ENCODE peak calls at places on chromosomes 11 and 22, in four cellular contexts. D is H1, E is GM12878, A is SK-N-SH. S is an unnamed sample.

GRCh38 chr11:120188371-120188770 is 22.5 kb upstream of the OAF start:
- DNase-seq in E (no peak), D (no peak), A (no peak), S (no peak)

GRCh38 chr11:44424841-44425240 is 114.9 kb upstream of the ALX4 start:
- DNase-seq in D (no peak), E (no peak), A (no peak), S (no peak)

GRCh38 chr22:21015051-21016006 is at the start of gene P2RX6:
- DNase-seq in A (peak; percentile 49), D (no peak), E (no peak), S (no peak)

GRCh38 chr22:31790240-31790639 is 36.4 kb downstream of the DEPDC5 start:
- DNase-seq in E (no peak), A (no peak), D (no peak), S (no peak)

GRCh38 chr11:22786475-22786874 is 43.1 kb downstream of the SVIP start:
- DNase-seq in D (no peak), A (no peak), E (peak; percentile 68), S (no peak)

GRCh38 chr11:69425895-69426544 is 55.4 kb upstream of the LINC01488 start:
- DNase-seq in A (no peak), D (no peak), E (no peak), S (no peak)

GRCh38 chr11:61971177-61972111 is 4.0 kb upstream of the FTH1 start:
- DNase-seq in A (peak; percentile 52), E (peak; percentile 66), D (peak; percentile 86), S (peak; percentile 92)

GRCh38 chr11:26331911-26332571 is at the start of gene ANO3:
- DNase-seq in D (peak; percentile 88), E (no peak), A (peak; percentile 88), S (peak; percentile 56)

GRCh38 chr11:126733685-126734084 is 266.9 kb downstream of the KIRREL3 start:
- DNase-seq in D (no peak), A (no peak), E (no peak), S (no peak)

GRCh38 chr11:73085189-73085875 is 56.8 kb downstream of the FCHSD2 start:
- DNase-seq in D (no peak), E (no peak), A (no peak), S (peak; percentile 70)

GRCh38 chr11:35688023-35688422 is 25.4 kb downstream of the TRIM44 start:
- DNase-seq in E (no peak), D (no peak), A (no peak), S (no peak)

GRCh38 chr11:13868710-13869403 is 93.7 kb upstream of the SPON1 start:
- DNase-seq in A (no peak), D (no peak), E (no peak), S (no peak)

GRCh38 chr11:7143908-7144307 is 55.1 kb downstream of the RBMXL2 start:
- DNase-seq in A (no peak), E (no peak), D (no peak), S (no peak)

GRCh38 chr22:28822930-28823481 is 22.6 kb upstream of the XBP1 start:
- DNase-seq in D (no peak), E (no peak), A (no peak), S (no peak)

GRCh38 chr11:128506999-128507591 is 80.3 kb downstream of the ETS1 start:
- DNase-seq in D (no peak), E (no peak), A (peak; percentile 53), S (no peak)

GRCh38 chr11:128226106-128226716 is 361.1 kb downstream of the ETS1 start:
- DNase-seq in A (no peak), D (no peak), E (no peak), S (no peak)

GRCh38 chr11:22627421-22627820 is 1.8 kb upstream of the FANCF start:
- DNase-seq in D (no peak), E (no peak), A (no peak), S (no peak)

GRCh38 chr11:35911616-35912165 is 32.2 kb upstream of the LDLRAD3 start:
- DNase-seq in E (no peak), D (no peak), A (no peak), S (no peak)

GRCh38 chr11:83092488-83093384 is 21.0 kb upstream of the RAB30 start:
- DNase-seq in E (no peak), A (peak; percentile 61), D (no peak), S (no peak)

GRCh38 chr11:45089251-45089650 is 57.2 kb upstream of the PRDM11 start:
- DNase-seq in D (no peak), E (no peak), A (no peak), S (no peak)

GRCh38 chr11:3615998-3616397 is 25.8 kb downstream of the ART5 start:
- DNase-seq in D (no peak), A (no peak), E (no peak), S (no peak)

GRCh38 chr11:69707156-69707555 is 3.3 kb upstream of the FGF19 start:
- DNase-seq in E (no peak), A (no peak), D (no peak), S (no peak)

GRCh38 chr11:112345708-112346107 is 85.0 kb upstream of the PLET1 start:
- DNase-seq in D (no peak), A (peak; percentile 32), E (no peak), S (no peak)

GRCh38 chr11:32448232-32448631 is 12.9 kb upstream of the WT1 start:
- DNase-seq in A (no peak), E (peak; percentile 9), D (no peak), S (no peak)

GRCh38 chr11:65056999-65057398 is 1.4 kb downstream of the NAALADL1 start:
- DNase-seq in A (no peak), E (no peak), D (no peak), S (no peak)

GRCh38 chr11:65047581-65048422 is 6.8 kb downstream of the SAC3D1 start:
- DNase-seq in D (no peak), E (no peak), A (no peak), S (no peak)

GRCh38 chr11:65053826-65054503 is 4.4 kb downstream of the NAALADL1 start:
- DNase-seq in E (no peak), A (no peak), D (no peak), S (no peak)

GRCh38 chr11:65055538-65055937 is 2.8 kb downstream of the NAALADL1 start:
- DNase-seq in A (no peak), E (no peak), D (no peak), S (no peak)

GRCh38 chr11:65051389-65051858 is 6.9 kb downstream of the NAALADL1 start:
- DNase-seq in E (no peak), A (no peak), D (no peak), S (no peak)
- TF ChIP-seq GABPA in E (no peak), A (no peak), D (no peak), S (no peak)

GRCh38 chr11:363948-364761 is 5.1 kb upstream of the B4GALNT4 start:
- DNase-seq in E (no peak), A (peak; percentile 85), D (peak; percentile 51), S (no peak)
- TF ChIP-seq GABPA in E (no peak), A (no peak), D (no peak), S (no peak)

GRCh38 chr22:27212617-27213177 is 555.3 kb downstream of the MIAT start:
- DNase-seq in D (no peak), A (no peak), E (no peak), S (peak; percentile 1)
- TF ChIP-seq GABPA in D (no peak), A (no peak), E (no peak), S (no peak)

DNA sequence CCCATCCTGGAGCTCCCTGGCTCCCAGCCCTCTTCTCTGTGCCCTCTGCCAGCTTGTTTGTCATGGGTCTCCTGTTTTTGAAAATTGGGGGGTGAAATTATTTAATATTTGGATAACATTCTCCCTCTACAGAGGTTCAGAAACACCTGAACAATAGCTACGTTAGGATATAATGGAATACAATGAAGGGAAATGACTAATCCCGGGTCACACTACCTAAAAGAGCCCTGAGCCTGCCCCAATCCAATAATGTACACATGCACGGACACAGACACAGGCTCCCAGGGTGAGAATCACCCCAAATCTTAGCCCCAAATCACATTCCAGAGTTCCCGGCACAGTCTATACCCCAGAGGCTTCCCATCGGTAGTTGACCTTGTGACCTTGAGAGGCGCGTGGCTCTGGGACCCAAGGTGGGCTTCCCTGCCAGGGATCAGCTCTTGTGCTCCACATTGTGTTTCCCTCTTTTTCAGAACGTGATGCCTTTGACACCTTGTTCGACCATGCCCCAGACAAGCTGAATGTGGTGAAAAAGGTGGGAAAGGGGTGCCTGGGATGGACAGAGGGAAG is 135.5 kb downstream of the PARVA start:
- DNase-seq in D (no peak), A (no peak), E (no peak), S (no peak)
- TF ChIP-seq GABPA in D (no peak), A (no peak), E (no peak), S (no peak)

GRCh38 chr11:124740277-124740882 is 638 bp downstream of the NRGN start:
- DNase-seq in D (no peak), A (peak; percentile 76), E (no peak), S (peak; percentile 56)
- TF ChIP-seq GABPA in D (no peak), A (no peak), E (no peak), S (no peak)

DNA sequence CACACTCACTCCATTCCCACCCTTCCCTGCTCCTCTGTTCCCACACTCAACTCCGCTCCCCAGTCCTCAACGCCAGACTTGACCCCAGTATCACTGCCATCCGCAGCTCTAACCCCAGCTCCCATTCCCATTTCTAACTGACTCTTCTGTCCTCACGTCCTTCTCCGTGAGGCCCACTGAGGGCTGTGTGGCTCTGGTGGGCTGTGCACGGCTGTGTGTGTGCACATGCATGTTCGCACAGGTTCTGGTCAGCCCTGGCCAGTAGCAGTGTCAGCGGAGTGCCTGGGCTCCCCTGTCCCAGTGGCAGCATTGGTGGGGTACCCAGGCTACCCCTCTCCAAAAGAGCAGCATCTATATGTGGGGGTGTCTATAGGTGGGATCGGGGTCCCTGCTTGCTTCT is 5.0 kb downstream of the CAPN1 start:
- DNase-seq in A (no peak), E (no peak), D (no peak), S (no peak)
- TF ChIP-seq GABPA in A (no peak), E (no peak), D (no peak), S (no peak)

GRCh38 chr22:44698531-44699421 is 3.2 kb upstream of the PRR5 start:
- DNase-seq in D (no peak), E (no peak), A (no peak), S (no peak)
- TF ChIP-seq GABPA in D (no peak), E (no peak), A (no peak), S (no peak)

GRCh38 chr11:8826145-8826786 is 84.7 kb upstream of the AKIP1 start:
- DNase-seq in A (no peak), E (no peak), D (no peak), S (no peak)
- TF ChIP-seq GABPA in A (peak; percentile 41), E (no peak), D (no peak), S (no peak)

GRCh38 chr22:37464181-37464580 is 22.0 kb downstream of the MFNG start:
- DNase-seq in D (no peak), A (peak; percentile 86), E (peak; percentile 19), S (no peak)

GRCh38 chr22:37467556-37467955 is 18.6 kb downstream of the MFNG start:
- DNase-seq in A (no peak), D (no peak), E (no peak), S (no peak)

GRCh38 chr22:37462983-37463382 is 23.2 kb downstream of the MFNG start:
- DNase-seq in A (no peak), D (no peak), E (no peak), S (no peak)

GRCh38 chr22:37462426-37462825 is 23.8 kb downstream of the MFNG start:
- DNase-seq in E (no peak), A (peak; percentile 69), D (no peak), S (no peak)

GRCh38 chr22:37465721-37466120 is 20.5 kb downstream of the MFNG start:
- DNase-seq in A (no peak), E (no peak), D (no peak), S (no peak)
- TF ChIP-seq GABPA in A (no peak), E (no peak), D (no peak), S (no peak)